ENCODE peak calls at places on chromosome 22, in five cellular contexts. F, L, V, C and G are unnamed samples.

GRCh38 chr22:43090130-43090789 is 1.1 kb upstream of the TTLL1 start:
- DNase-seq in F (peak), V (peak), C (peak), L (peak), G (no peak)

GRCh38 chr22:35437038-35437437 is 37.1 kb downstream of the MCM5 start:
- DNase-seq in L (no peak), V (no peak), F (no peak), C (peak), G (no peak)

GRCh38 chr22:26360169-26360885 is 68.7 kb upstream of the ASPHD2 start:
- DNase-seq in V (peak), C (peak), L (peak), F (peak), G (peak)

GRCh38 chr22:39721456-39722325 is 151.1 kb downstream of the CACNA1I start:
- DNase-seq in F (no peak), V (no peak), L (no peak), C (no peak), G (no peak)

GRCh38 chr22:47057916-47058585 is 295.6 kb downstream of the TBC1D22A start:
- DNase-seq in L (no peak), V (no peak), C (no peak), F (no peak), G (no peak)

GRCh38 chr22:28023774-28024173 is 104.7 kb upstream of the PITPNB start:
- DNase-seq in V (no peak), F (no peak), C (no peak), L (no peak), G (no peak)

GRCh38 chr22:18005201-18005926 is 19.0 kb downstream of the MICAL3 start:
- DNase-seq in C (no peak), V (no peak), L (no peak), F (no peak), G (no peak)

GRCh38 chr22:46443850-46444389 is 93.5 kb downstream of the CELSR1 start:
- DNase-seq in V (no peak), C (no peak), F (no peak), L (no peak), G (peak)

GRCh38 chr22:38982008-38982927 is at the start of gene APOBEC3B:
- DNase-seq in L (peak), F (peak), V (peak), C (peak), G (peak)

GRCh38 chr22:17774206-17774927 is at the start of gene BID:
- DNase-seq in F (peak), V (peak), C (peak), L (no peak), G (peak)

GRCh38 chr22:29450222-29450621 is 11.8 kb downstream of the RFPL1 start:
- DNase-seq in V (peak), C (no peak), F (no peak), L (no peak), G (no peak)

GRCh38 chr22:28899199-28899853 is 16.0 kb downstream of the ZNRF3 start:
- DNase-seq in L (no peak), V (peak), F (peak), C (no peak), G (no peak)

GRCh38 chr22:29307658-29308147 is 1.3 kb downstream of the GAS2L1 start:
- DNase-seq in L (no peak), F (no peak), C (peak), V (no peak), G (no peak)

GRCh38 chr22:27461470-27461869 is 340.1 kb downstream of the MN1 start:
- DNase-seq in V (peak), L (peak), F (no peak), C (no peak), G (peak)

GRCh38 chr22:46827072-46827780 is 64.8 kb downstream of the TBC1D22A start:
- DNase-seq in C (no peak), F (no peak), L (peak), V (no peak), G (peak)

GRCh38 chr22:32661737-32662586 is 139.5 kb upstream of the TIMP3 start:
- DNase-seq in V (no peak), F (no peak), L (no peak), C (no peak), G (no peak)

GRCh38 chr22:26289486-26290250 is 120.4 kb downstream of the SEZ6L start:
- DNase-seq in F (no peak), C (no peak), L (no peak), V (no peak), G (no peak)

GRCh38 chr22:27990879-27991278 is 71.8 kb upstream of the PITPNB start:
- DNase-seq in V (peak), F (no peak), L (peak), C (peak), G (peak)

GRCh38 chr22:27494821-27495220 is 306.7 kb downstream of the MN1 start:
- DNase-seq in C (no peak), L (no peak), V (no peak), F (no peak), G (peak)

GRCh38 chr22:38872831-38873248 is 824 bp upstream of the CBX6 start:
- DNase-seq in L (peak), V (no peak), C (no peak), F (no peak), G (peak)

GRCh38 chr22:50486561-50487289 is at the start of gene MIOX:
- DNase-seq in V (no peak), F (no peak), L (no peak), C (no peak), G (no peak)

GRCh38 chr22:38843201-38843715 is 570 bp downstream of the NPTXR start:
- DNase-seq in C (peak), F (peak), V (peak), L (peak), G (peak)

GRCh38 chr22:48488611-48489456 is 1338.8 kb downstream of the BRD1 start:
- DNase-seq in F (no peak), C (no peak), V (no peak), L (peak), G (peak)
- TF ChIP-seq CTCF in F (no peak), C (no peak), V (no peak), L (no peak), G (no peak)

GRCh38 chr22:45090364-45090960 is 73.3 kb upstream of the NUP50 start:
- DNase-seq in L (no peak), F (no peak), C (no peak), V (peak), G (no peak)
- TF ChIP-seq CTCF in L (no peak), F (no peak), C (no peak), V (no peak), G (no peak)

DNA sequence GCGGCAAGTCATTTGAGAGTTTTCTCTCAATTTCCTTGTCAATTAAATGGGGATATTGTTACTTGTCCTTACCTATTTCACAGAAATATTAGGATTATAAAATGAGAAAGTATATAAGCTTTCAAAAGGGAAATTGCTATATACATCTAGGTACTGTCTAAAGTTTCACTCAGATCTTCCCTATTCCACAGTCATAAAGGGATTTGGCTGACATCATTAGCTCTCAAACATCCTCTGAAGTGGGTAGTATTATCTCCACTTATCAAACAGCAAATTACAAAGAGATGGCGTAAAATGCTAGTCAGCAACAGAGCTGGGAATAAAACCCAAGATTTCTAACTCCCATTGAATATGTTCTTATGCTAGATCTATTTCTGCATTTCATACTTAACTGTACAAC is 51.0 kb downstream of the SLC25A17 start:
- DNase-seq in F (no peak), V (no peak), L (no peak), C (no peak), G (no peak)
- TF ChIP-seq CTCF in F (no peak), V (no peak), L (no peak), C (no peak), G (no peak)

GRCh38 chr22:41688365-41689211 is at the start of gene SNU13:
- DNase-seq in F (peak), V (peak), L (peak), C (peak), G (peak)
- TF ChIP-seq CTCF in F (no peak), V (no peak), L (no peak), C (no peak), G (no peak)

GRCh38 chr22:48099251-48099650 is 1336.8 kb downstream of the TBC1D22A start:
- DNase-seq in C (no peak), F (no peak), L (no peak), V (no peak), G (no peak)
- TF ChIP-seq CTCF in C (no peak), F (no peak), L (no peak), V (no peak), G (no peak)

DNA sequence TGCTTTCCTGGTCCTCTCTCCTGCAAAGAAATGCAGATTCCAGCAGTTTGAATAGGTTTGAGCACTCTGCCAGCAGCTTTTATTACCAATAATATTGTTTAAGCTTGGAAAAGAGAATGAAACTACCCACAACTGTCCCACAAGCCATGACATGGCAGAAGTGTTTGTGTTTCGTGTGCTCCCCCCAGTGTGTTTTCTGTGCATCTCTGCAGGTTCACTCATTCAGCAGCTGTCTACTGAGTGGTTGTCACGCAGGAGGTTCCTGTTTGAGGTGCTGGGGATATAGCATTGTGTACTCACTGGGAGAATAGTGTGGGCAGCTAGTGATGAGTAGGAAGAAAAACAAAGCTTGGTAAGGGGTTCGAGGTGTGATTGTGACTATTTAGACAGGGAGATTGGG is 55.3 kb upstream of the SUSD2 start:
- DNase-seq in F (no peak), V (no peak), L (no peak), C (no peak), G (no peak)
- TF ChIP-seq CTCF in F (no peak), V (no peak), L (no peak), C (no peak), G (no peak)

GRCh38 chr22:19756288-19757128 is 4.1 kb upstream of the TBX1 start:
- DNase-seq in F (peak), C (peak), L (no peak), V (peak), G (peak)

GRCh38 chr22:19757140-19757984 is 3.2 kb upstream of the TBX1 start:
- DNase-seq in V (no peak), F (no peak), C (peak), L (no peak), G (no peak)

GRCh38 chr22:19755145-19755710 is 5.3 kb upstream of the TBX1 start:
- DNase-seq in L (no peak), V (no peak), F (no peak), C (no peak), G (peak)

GRCh38 chr22:19754701-19755144 is 5.9 kb upstream of the TBX1 start:
- DNase-seq in C (no peak), V (no peak), L (no peak), F (no peak), G (no peak)

GRCh38 chr22:19755722-19756287 is 4.8 kb upstream of the TBX1 start:
- DNase-seq in L (no peak), C (peak), F (no peak), V (no peak), G (no peak)
- TF ChIP-seq CTCF in L (no peak), C (no peak), F (no peak), V (no peak), G (no peak)

GRCh38 chr22:37051629-37052385 is at the start of gene KCTD17:
- DNase-seq in F (peak), V (peak), L (peak), C (peak), G (peak)
- TF ChIP-seq CTCF in F (no peak), V (no peak), L (no peak), C (peak), G (no peak)